ENCODE peak calls at places on chromosomes 11 and 22, in ten cellular contexts. C is sigmoid colon, Q is transverse colon, X is NB4, V is lower leg skin, U is stomach, M is ovary, R is A549, F is breast epithelium, E is erythroblast. H is an unnamed sample.

GRCh38 chr11:47289856-47290255 is 19.9 kb downstream of the MADD start:
- DNase-seq in C (peak), Q (no peak), X (no peak), V (no peak), U (no peak), M (no peak), R (no peak), F (no peak), E (no peak), H (no peak)

GRCh38 chr22:32920032-32920628 is 118.6 kb downstream of the TIMP3 start:
- DNase-seq in C (peak), Q (peak), X (peak), V (peak), U (no peak), M (peak), R (no peak), F (no peak), E (no peak), H (no peak)

GRCh38 chr11:120715239-120715638 is 203.7 kb downstream of the GRIK4 start:
- DNase-seq in C (no peak), Q (no peak), X (peak), V (no peak), U (no peak), M (no peak), R (peak), F (no peak), E (no peak), H (no peak)

GRCh38 chr11:79011357-79011756 is 429.5 kb downstream of the TENM4 start:
- DNase-seq in C (no peak), Q (no peak), X (no peak), V (no peak), U (no peak), M (no peak), R (no peak), F (no peak), E (no peak), H (no peak)

GRCh38 chr11:93117578-93117964 is 80.2 kb downstream of the SLC36A4 start:
- DNase-seq in C (no peak), Q (no peak), X (no peak), V (no peak), U (no peak), M (no peak), R (no peak), F (no peak), E (no peak), H (no peak)

GRCh38 chr11:124301482-124301881 is 12.3 kb downstream of the OR8D1 start:
- DNase-seq in C (no peak), Q (no peak), X (peak), V (no peak), U (no peak), M (no peak), R (no peak), F (no peak), E (no peak), H (no peak)

GRCh38 chr22:20749453-20749852 is 24.5 kb upstream of the SERPIND1 start:
- DNase-seq in C (no peak), Q (no peak), X (no peak), V (no peak), U (no peak), M (no peak), R (no peak), F (no peak), E (no peak), H (no peak)

GRCh38 chr11:116836648-116837023 is 786 bp downstream of the APOA1 start:
- DNase-seq in C (peak), Q (no peak), X (no peak), V (no peak), U (no peak), M (no peak), R (no peak), F (no peak), E (no peak), H (no peak)

GRCh38 chr22:21450320-21450831 is 16.8 kb upstream of the TMEM191C start:
- DNase-seq in C (peak), Q (no peak), X (no peak), V (peak), U (peak), M (no peak), R (no peak), F (peak), E (no peak), H (no peak)

GRCh38 chr11:65060913-65061408 is 2.6 kb upstream of the NAALADL1 start:
- DNase-seq in C (no peak), Q (no peak), X (peak), V (no peak), U (no peak), M (no peak), R (peak), F (no peak), E (peak), H (no peak)

GRCh38 chr11:70661763-70662501 is 263.6 kb downstream of the CTTN start:
- DNase-seq in C (no peak), Q (no peak), X (no peak), V (no peak), U (no peak), M (no peak), R (no peak), F (no peak), E (no peak), H (no peak)

GRCh38 chr11:57514538-57515331 is 767 bp downstream of the SLC43A1 start:
- DNase-seq in C (peak), Q (peak), X (peak), V (no peak), U (peak), M (peak), R (no peak), F (no peak), E (peak), H (no peak)

GRCh38 chr11:60515144-60515855 is at the start of gene MS4A13:
- DNase-seq in C (no peak), Q (no peak), X (no peak), V (no peak), U (no peak), M (no peak), R (no peak), F (no peak), E (no peak), H (no peak)

GRCh38 chr11:118147502-118147901 is 5.1 kb downstream of the SCN4B start:
- DNase-seq in C (no peak), Q (no peak), X (peak), V (no peak), U (no peak), M (no peak), R (no peak), F (no peak), E (no peak), H (no peak)

GRCh38 chr11:78973833-78974232 is 399.2 kb upstream of the NARS2 start:
- DNase-seq in C (no peak), Q (no peak), X (no peak), V (no peak), U (no peak), M (no peak), R (no peak), F (no peak), E (no peak), H (no peak)

GRCh38 chr11:725624-726202 is 19.7 kb downstream of the EPS8L2 start:
- DNase-seq in C (no peak), Q (no peak), X (no peak), V (no peak), U (no peak), M (no peak), R (no peak), F (no peak), E (no peak), H (no peak)

GRCh38 chr22:43830931-43831560 is 18.9 kb upstream of the EFCAB6 start:
- DNase-seq in C (peak), Q (no peak), X (no peak), V (no peak), U (no peak), M (no peak), R (no peak), F (no peak), E (no peak), H (no peak)

GRCh38 chr11:134071766-134072403 is 3.0 kb downstream of the JAM3 start:
- DNase-seq in C (no peak), Q (no peak), X (no peak), V (no peak), U (no peak), M (no peak), R (no peak), F (no peak), E (no peak), H (no peak)

GRCh38 chr11:120381401-120381800 is 45.2 kb downstream of the ARHGEF12 start:
- DNase-seq in C (no peak), Q (no peak), X (no peak), V (no peak), U (no peak), M (no peak), R (no peak), F (no peak), E (no peak), H (no peak)

GRCh38 chr11:109644158-109644557 is 222.2 kb downstream of the C11orf87 start:
- DNase-seq in C (no peak), Q (no peak), X (no peak), V (peak), U (no peak), M (no peak), R (no peak), F (no peak), E (no peak), H (no peak)

GRCh38 chr11:21768388-21768787 is 424.5 kb upstream of the ANO5 start:
- DNase-seq in C (no peak), Q (no peak), X (no peak), V (no peak), U (no peak), M (no peak), R (no peak), F (no peak), E (no peak), H (no peak)

GRCh38 chr22:31094741-31095140 is 12.6 kb downstream of the SELENOM start:
- DNase-seq in C (no peak), Q (no peak), X (no peak), V (no peak), U (no peak), M (no peak), R (no peak), F (no peak), E (no peak), H (no peak)

GRCh38 chr11:97140885-97141494 is 751.2 kb downstream of the JRKL start:
- DNase-seq in C (no peak), Q (no peak), X (peak), V (no peak), U (no peak), M (no peak), R (peak), F (no peak), E (no peak), H (peak)

GRCh38 chr11:128290106-128290840 is 297.1 kb downstream of the ETS1 start:
- DNase-seq in C (peak), Q (peak), X (peak), V (peak), U (peak), M (peak), R (peak), F (no peak), E (peak), H (peak)

GRCh38 chr11:123111465-123111864 is 49.5 kb upstream of the HSPA8 start:
- DNase-seq in C (no peak), Q (no peak), X (peak), V (no peak), U (no peak), M (no peak), R (peak), F (no peak), E (peak), H (peak)

GRCh38 chr22:19506212-19506611 is 18.0 kb downstream of the CLDN5 start:
- DNase-seq in C (no peak), Q (no peak), X (no peak), V (no peak), U (no peak), M (no peak), R (no peak), F (no peak), E (no peak), H (no peak)
- TF ChIP-seq POLR2A in C (no peak), Q (no peak), X (no peak), V (no peak), U (no peak), M (no peak), R (no peak), F (no peak), E (no peak), H (no peak)

DNA sequence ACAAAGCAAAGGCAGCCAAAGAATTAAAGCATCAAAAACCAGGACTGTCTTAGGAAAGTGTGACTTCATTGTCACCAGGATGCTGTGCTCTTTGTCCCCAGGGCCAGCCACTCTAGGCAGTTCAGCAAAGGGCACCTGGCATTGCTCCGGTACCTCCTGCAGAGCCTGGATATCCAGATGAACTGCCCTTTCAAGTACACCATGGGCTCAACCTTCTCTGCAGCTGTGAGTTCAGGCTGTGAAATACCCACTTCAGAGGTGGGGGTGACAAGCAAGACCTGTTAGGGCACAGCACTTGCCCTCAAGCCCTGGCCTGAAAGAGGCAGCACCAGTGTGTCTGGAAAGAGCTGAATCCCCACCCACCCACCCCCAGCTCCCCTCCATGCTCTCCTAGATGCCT is 44.5 kb downstream of the KCNQ1OT1 start:
- DNase-seq in C (no peak), Q (no peak), X (no peak), V (no peak), U (no peak), M (no peak), R (no peak), F (no peak), E (no peak), H (no peak)
- TF ChIP-seq POLR2A in C (no peak), Q (no peak), X (no peak), V (no peak), U (no peak), M (no peak), R (no peak), F (no peak), E (no peak), H (no peak)

DNA sequence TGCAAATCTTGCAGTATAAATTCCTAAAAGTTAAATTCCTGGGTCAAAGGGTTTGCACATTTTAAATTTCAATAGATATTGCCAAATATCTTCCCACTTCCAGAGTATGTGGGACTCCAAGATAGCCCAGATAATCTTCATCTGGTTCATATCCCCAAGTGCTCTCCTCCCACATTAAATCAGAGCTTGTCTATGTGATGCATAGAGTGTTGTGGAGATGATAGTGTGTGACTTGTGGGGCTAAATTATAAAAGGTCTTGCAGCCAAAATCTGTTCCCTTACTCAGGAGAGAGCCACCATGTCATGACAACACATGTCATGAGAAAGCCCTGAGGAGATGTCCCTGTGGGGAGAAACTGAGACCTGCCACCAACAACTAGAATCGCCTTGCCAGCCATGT is 39.9 kb upstream of the TEAD1 start:
- DNase-seq in C (no peak), Q (no peak), X (no peak), V (no peak), U (no peak), M (no peak), R (no peak), F (no peak), E (no peak), H (no peak)
- TF ChIP-seq POLR2A in C (no peak), Q (no peak), X (no peak), V (no peak), U (no peak), M (no peak), R (no peak), F (no peak), E (no peak), H (no peak)

DNA sequence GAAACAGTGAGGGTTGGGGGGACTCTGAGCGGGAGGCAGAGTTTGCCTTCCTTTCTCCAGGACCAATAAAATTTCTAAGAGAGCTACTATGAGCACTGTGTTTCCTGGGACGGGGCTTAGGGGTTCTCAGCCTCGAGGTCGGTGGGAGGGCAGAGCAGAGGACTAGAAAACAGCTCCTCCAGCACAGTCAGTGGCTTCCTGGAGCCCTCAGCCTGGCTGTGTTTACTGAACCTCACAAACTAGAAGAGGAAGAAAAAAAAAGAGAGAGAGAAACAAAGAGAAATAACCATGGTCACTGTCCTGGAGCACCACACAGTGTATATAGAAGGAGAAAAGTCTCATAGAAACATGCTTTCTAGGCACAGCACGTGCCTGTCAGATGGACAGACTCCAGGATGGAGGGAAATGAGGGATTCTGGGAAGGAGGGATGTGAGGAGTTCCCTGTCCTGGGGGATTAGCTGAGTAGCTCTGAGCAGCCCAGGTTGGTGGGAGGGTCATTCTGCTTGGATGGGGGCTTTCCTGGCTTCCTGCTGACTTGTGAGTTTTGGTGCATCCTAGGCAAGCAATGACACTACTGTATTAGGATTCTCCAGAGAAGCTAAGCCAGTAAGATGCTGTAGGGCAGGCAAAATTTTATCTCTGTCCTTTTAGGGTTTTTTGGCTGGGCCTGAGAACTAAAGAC is 3.1 kb downstream of the GSTP1 start:
- DNase-seq in C (no peak), Q (no peak), X (no peak), V (no peak), U (no peak), M (no peak), R (no peak), F (no peak), E (no peak), H (no peak)
- TF ChIP-seq POLR2A in C (no peak), Q (no peak), X (no peak), V (no peak), U (no peak), M (no peak), R (no peak), F (no peak), E (no peak), H (no peak)

DNA sequence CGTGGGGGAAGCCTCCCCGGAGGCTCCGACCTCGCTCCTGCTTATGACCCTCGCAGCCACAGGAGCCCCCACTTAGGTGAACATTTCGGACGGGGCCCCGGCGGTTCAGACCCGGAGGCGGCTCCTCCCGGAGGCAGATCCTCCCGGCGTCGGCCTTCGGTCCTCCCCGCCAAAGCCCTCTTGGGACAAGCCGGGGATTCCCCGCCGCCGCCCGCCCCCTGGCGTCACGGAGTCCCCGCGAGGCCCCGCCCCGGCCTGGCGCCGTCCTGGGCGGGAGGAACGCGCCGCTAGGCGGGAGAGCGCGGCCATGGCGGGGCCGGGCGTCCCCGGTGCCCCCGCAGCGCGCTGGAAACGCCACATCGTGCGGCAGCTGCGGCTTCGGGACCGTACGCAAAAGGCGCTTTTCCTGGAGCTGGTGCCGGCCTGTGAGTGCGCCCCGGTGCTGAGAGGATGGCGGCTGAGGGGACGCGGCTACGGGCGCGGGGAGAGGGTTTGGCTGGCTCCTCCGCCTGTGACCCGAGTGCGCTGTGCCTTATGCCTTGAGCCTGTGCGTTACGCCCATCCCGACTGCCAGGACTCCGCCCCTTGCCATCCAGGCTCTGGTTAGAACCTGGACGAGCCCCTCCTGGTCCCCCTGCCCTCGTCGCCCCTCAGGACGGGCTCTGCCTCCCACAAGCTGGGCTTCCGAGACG is at the start of gene ATG16L2:
- DNase-seq in C (peak), Q (peak), X (peak), V (peak), U (peak), M (peak), R (peak), F (peak), E (peak), H (peak)
- TF ChIP-seq POLR2A in C (peak), Q (peak), X (peak), V (no peak), U (no peak), M (peak), R (peak), F (no peak), E (peak), H (peak)

H was measured in H54.